ENCODE peak calls at places on chromosomes 7 and 10, in six cellular contexts. One of them, this sample, is unnamed.
A peak's percentile ranks its signal among the peaks of the same experiment; 100 is the strongest.

GRCh38 chr7:124992881-124993562 is 63.4 kb upstream of the POT1 start:
- DNase-seq in Calu3: peak; percentile 47
- DNase-seq in mesothelial cell of epicardium: no peak
- DNase-seq in BJ: peak; percentile 36
- DNase-seq in central memory CD4-positive, alpha-beta T cell: no peak
- DNase-seq in A172: peak; percentile 88
- DNase-seq in this sample: no peak

GRCh38 chr10:124708922-124709520 is 35.2 kb downstream of the FAM53B start:
- DNase-seq in BJ: no peak
- DNase-seq in central memory CD4-positive, alpha-beta T cell: no peak
- DNase-seq in Calu3: no peak
- DNase-seq in A172: no peak
- DNase-seq in mesothelial cell of epicardium: no peak
- DNase-seq in this sample: no peak

GRCh38 chr10:72086466-72087391 is 1.6 kb downstream of the SPOCK2 start:
- DNase-seq in A172: no peak
- DNase-seq in central memory CD4-positive, alpha-beta T cell: peak; percentile 60
- DNase-seq in Calu3: peak; percentile 50
- DNase-seq in BJ: no peak
- DNase-seq in mesothelial cell of epicardium: no peak
- DNase-seq in this sample: peak; percentile 68

GRCh38 chr10:69840773-69841172 is 39.1 kb downstream of the COL13A1 start:
- DNase-seq in mesothelial cell of epicardium: no peak
- DNase-seq in central memory CD4-positive, alpha-beta T cell: no peak
- DNase-seq in Calu3: no peak
- DNase-seq in A172: no peak
- DNase-seq in BJ: no peak
- DNase-seq in this sample: no peak

GRCh38 chr7:90850516-90850915 is 254.4 kb downstream of the CDK14 start:
- DNase-seq in A172: no peak
- DNase-seq in central memory CD4-positive, alpha-beta T cell: no peak
- DNase-seq in Calu3: no peak
- DNase-seq in mesothelial cell of epicardium: no peak
- DNase-seq in BJ: no peak
- DNase-seq in this sample: no peak

GRCh38 chr7:35246819-35247218 is 7.1 kb downstream of the TBX20 start:
- DNase-seq in mesothelial cell of epicardium: no peak
- DNase-seq in BJ: no peak
- DNase-seq in central memory CD4-positive, alpha-beta T cell: no peak
- DNase-seq in Calu3: no peak
- DNase-seq in A172: no peak
- DNase-seq in this sample: no peak

GRCh38 chr7:18520450-18521235 is 25.1 kb downstream of the HDAC9 start:
- DNase-seq in central memory CD4-positive, alpha-beta T cell: no peak
- DNase-seq in BJ: peak; percentile 70
- DNase-seq in mesothelial cell of epicardium: no peak
- DNase-seq in Calu3: no peak
- DNase-seq in A172: peak; percentile 82
- DNase-seq in this sample: no peak

GRCh38 chr10:43689618-43689954 is 40.9 kb upstream of the ZNF32 start:
- DNase-seq in mesothelial cell of epicardium: peak; percentile 61
- DNase-seq in A172: no peak
- DNase-seq in central memory CD4-positive, alpha-beta T cell: no peak
- DNase-seq in Calu3: peak; percentile 34
- DNase-seq in BJ: no peak
- DNase-seq in this sample: peak; percentile 35

GRCh38 chr7:18698258-18698734 is 202.7 kb downstream of the HDAC9 start:
- DNase-seq in A172: no peak
- DNase-seq in BJ: no peak
- DNase-seq in central memory CD4-positive, alpha-beta T cell: no peak
- DNase-seq in Calu3: no peak
- DNase-seq in mesothelial cell of epicardium: no peak
- DNase-seq in this sample: no peak

This sample was measured in GM12891.